ENCODE peak calls at places on chromosomes 7 and 10, in six cellular contexts. T, X, J, Q, K and N are unnamed samples.

GRCh38 chr7:64888901-64889685 is 14.0 kb upstream of the ZNF273 start:
- DNase-seq in T (no peak), X (peak), J (no peak), Q (no peak), K (peak), N (no peak)

GRCh38 chr7:105209870-105210269 is 178.9 kb downstream of the SRPK2 start:
- DNase-seq in T (no peak), X (no peak), J (no peak), Q (peak), K (no peak), N (peak)

GRCh38 chr7:27165655-27166474 is 528 bp upstream of the HOXA9 start:
- DNase-seq in T (no peak), X (no peak), J (no peak), Q (no peak), K (peak), N (no peak)

GRCh38 chr10:20582041-20582440 is 315.1 kb downstream of the NEBL start:
- DNase-seq in T (no peak), X (no peak), J (no peak), Q (no peak), K (no peak), N (no peak)

GRCh38 chr10:20598590-20598989 is 298.5 kb downstream of the NEBL start:
- DNase-seq in T (no peak), X (peak), J (peak), Q (peak), K (no peak), N (peak)

GRCh38 chr7:34275629-34276028 is 370.3 kb downstream of the BMPER start:
- DNase-seq in T (no peak), X (no peak), J (no peak), Q (no peak), K (no peak), N (no peak)

GRCh38 chr10:113819989-113820388 is 33.9 kb downstream of the DCLRE1A start:
- DNase-seq in T (no peak), X (no peak), J (no peak), Q (no peak), K (no peak), N (no peak)

GRCh38 chr7:47806701-47807103 is 141.6 kb downstream of the PKD1L1 start:
- DNase-seq in T (no peak), X (no peak), J (no peak), Q (no peak), K (no peak), N (peak)

GRCh38 chr10:129057856-129058663 is 409.0 kb upstream of the MGMT start:
- DNase-seq in T (peak), X (peak), J (no peak), Q (no peak), K (peak), N (no peak)

GRCh38 chr10:107409517-107409916 is 245.0 kb upstream of the SORCS1 start:
- DNase-seq in T (no peak), X (peak), J (peak), Q (peak), K (no peak), N (peak)

GRCh38 chr7:1692500-1693418 is 22.7 kb downstream of the ELFN1 start:
- DNase-seq in T (no peak), X (no peak), J (no peak), Q (no peak), K (peak), N (no peak)

GRCh38 chr7:88964418-88964817 is 168.9 kb upstream of the TEX47 start:
- DNase-seq in T (no peak), X (no peak), J (no peak), Q (no peak), K (no peak), N (no peak)

GRCh38 chr7:12493407-12493806 is 77.1 kb upstream of the SCIN start:
- DNase-seq in T (no peak), X (peak), J (peak), Q (peak), K (no peak), N (peak)

GRCh38 chr7:37916673-37917660 is at the start of gene SFRP4:
- DNase-seq in T (no peak), X (peak), J (peak), Q (peak), K (peak), N (peak)

GRCh38 chr7:17005277-17005676 is 123.5 kb upstream of the AGR3 start:
- DNase-seq in T (no peak), X (no peak), J (no peak), Q (no peak), K (no peak), N (no peak)

GRCh38 chr7:40891232-40891631 is 756.4 kb downstream of the SUGCT start:
- DNase-seq in T (no peak), X (no peak), J (no peak), Q (no peak), K (no peak), N (no peak)

GRCh38 chr7:106779877-106780276 is 85.2 kb upstream of the PIK3CG start:
- DNase-seq in T (no peak), X (peak), J (no peak), Q (no peak), K (no peak), N (no peak)

GRCh38 chr7:130719550-130719949 is 14.5 kb downstream of the KLF14 start:
- DNase-seq in T (no peak), X (no peak), J (peak), Q (no peak), K (no peak), N (no peak)

GRCh38 chr7:116461500-116461899 is 38.0 kb upstream of the CAV2 start:
- DNase-seq in T (no peak), X (no peak), J (no peak), Q (no peak), K (no peak), N (no peak)
- TF ChIP-seq CTCF in T (no peak), X (no peak), J (no peak), Q (peak), K (no peak), N (peak)

GRCh38 chr7:109806548-109806947 is 1236.9 kb downstream of the DNAJB9 start:
- DNase-seq in T (no peak), X (no peak), J (no peak), Q (no peak), K (no peak), N (no peak)
- H3K4me3 ChIP-seq in T (no peak), X (no peak), J (no peak), Q (no peak), K (no peak), N (no peak)

DNA sequence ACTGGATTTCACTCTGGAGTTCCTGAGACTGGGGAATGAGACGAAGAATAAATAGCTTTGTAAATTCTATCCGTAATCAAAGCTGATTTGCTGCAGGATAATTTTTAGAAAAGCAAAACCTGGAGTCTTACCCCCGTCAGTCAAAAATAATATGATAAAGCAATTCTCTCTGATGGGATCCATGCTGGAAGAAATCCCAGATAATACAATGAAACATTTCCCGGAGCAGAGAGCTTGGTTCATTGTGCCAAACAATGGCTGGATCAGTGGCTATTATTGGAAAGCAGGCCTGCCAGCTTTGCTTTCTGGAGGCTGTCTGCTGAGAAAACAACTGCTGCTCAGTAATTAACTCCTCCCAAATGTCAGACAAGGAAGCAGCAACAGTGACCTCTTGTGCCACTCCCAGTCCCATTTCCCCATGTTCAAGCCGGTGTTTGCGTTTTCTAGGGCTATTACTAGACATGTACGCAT is 609.4 kb upstream of the PCDH15 start:
- DNase-seq in T (no peak), X (peak), J (no peak), Q (no peak), K (no peak), N (no peak)
- TF ChIP-seq CTCF in T (no peak), X (peak), J (no peak), Q (no peak), K (no peak), N (no peak)

GRCh38 chr10:546451-546850 is 143.0 kb downstream of the DIP2C start:
- DNase-seq in T (no peak), X (no peak), J (no peak), Q (no peak), K (no peak), N (no peak)

GRCh38 chr10:547591-548081 is 141.8 kb downstream of the DIP2C start:
- DNase-seq in T (no peak), X (peak), J (no peak), Q (no peak), K (no peak), N (no peak)

GRCh38 chr10:549391-549790 is 140.1 kb downstream of the DIP2C start:
- DNase-seq in T (no peak), X (no peak), J (no peak), Q (no peak), K (no peak), N (no peak)

GRCh38 chr10:546971-547590 is 142.4 kb downstream of the DIP2C start:
- DNase-seq in T (no peak), X (peak), J (no peak), Q (peak), K (no peak), N (peak)

GRCh38 chr10:548212-548897 is 141.1 kb downstream of the DIP2C start:
- DNase-seq in T (no peak), X (peak), J (no peak), Q (no peak), K (no peak), N (no peak)
- H3K4me3 ChIP-seq in T (no peak), X (no peak), J (no peak), Q (no peak), K (no peak), N (no peak)

GRCh38 chr10:97570789-97571536 is 1.6 kb upstream of the ANKRD2 start:
- DNase-seq in T (no peak), X (no peak), J (no peak), Q (no peak), K (peak), N (no peak)

GRCh38 chr10:97573021-97573420 is 442 bp downstream of the ANKRD2 start:
- DNase-seq in T (no peak), X (no peak), J (peak), Q (peak), K (peak), N (peak)

GRCh38 chr10:97573672-97574071 is 1.1 kb downstream of the ANKRD2 start:
- DNase-seq in T (no peak), X (no peak), J (no peak), Q (no peak), K (no peak), N (no peak)

GRCh38 chr10:97571622-97572021 is 957 bp upstream of the ANKRD2 start:
- DNase-seq in T (no peak), X (no peak), J (no peak), Q (no peak), K (peak), N (no peak)

GRCh38 chr10:97572214-97572989 is at the start of gene ANKRD2:
- DNase-seq in T (peak), X (peak), J (peak), Q (peak), K (peak), N (peak)
- TF ChIP-seq CTCF in T (peak), X (peak), J (peak), Q (peak), K (no peak), N (peak)